ENCODE peak calls at places on chromosomes 4 and X, in five cellular contexts. One of them, this sample, is unnamed. For H3K4me1, the result is how much of the 10 kb centered on the place peaks cover.

GRCh38 chrX:9866633-9867032 is 80.4 kb downstream of the SHROOM2 start:
- DNase-seq in PC-3: peak
- DNase-seq in GM23338: no peak
- DNase-seq in hepatocyte: no peak
- DNase-seq in astrocyte: peak
- DNase-seq in this sample: peak

GRCh38 chr4:3372933-3373465 is 68.8 kb upstream of the HGFAC start:
- DNase-seq in PC-3: no peak
- DNase-seq in GM23338: no peak
- DNase-seq in hepatocyte: peak
- DNase-seq in astrocyte: peak
- DNase-seq in this sample: no peak

GRCh38 chr4:95910749-95911148 is 70.9 kb downstream of the PDHA2 start:
- DNase-seq in PC-3: no peak
- DNase-seq in GM23338: no peak
- DNase-seq in hepatocyte: no peak
- DNase-seq in astrocyte: no peak
- DNase-seq in this sample: no peak

GRCh38 chrX:50971390-50971789 is 60.9 kb downstream of the BMP15 start:
- DNase-seq in PC-3: no peak
- DNase-seq in GM23338: no peak
- DNase-seq in hepatocyte: no peak
- DNase-seq in astrocyte: peak
- DNase-seq in this sample: peak

GRCh38 chrX:108070891-108071290 is 20.5 kb downstream of the PSMD10 start:
- DNase-seq in PC-3: peak
- DNase-seq in GM23338: no peak
- DNase-seq in hepatocyte: no peak
- DNase-seq in astrocyte: peak
- DNase-seq in this sample: peak

GRCh38 chrX:23493941-23494374 is 159.3 kb downstream of the PTCHD1 start:
- DNase-seq in PC-3: peak
- DNase-seq in GM23338: no peak
- DNase-seq in hepatocyte: no peak
- DNase-seq in astrocyte: peak
- DNase-seq in this sample: peak

GRCh38 chr4:139951051-139951450 is 202.9 kb downstream of the MAML3 start:
- DNase-seq in PC-3: no peak
- DNase-seq in GM23338: no peak
- DNase-seq in hepatocyte: no peak
- DNase-seq in astrocyte: peak
- DNase-seq in this sample: no peak

GRCh38 chrX:65194547-65194946 is 218.3 kb upstream of the ZC4H2 start:
- DNase-seq in PC-3: no peak
- DNase-seq in GM23338: no peak
- DNase-seq in hepatocyte: no peak
- DNase-seq in astrocyte: no peak
- DNase-seq in this sample: no peak

GRCh38 chr4:72631296-72631695 is 62.3 kb upstream of the ADAMTS3 start:
- DNase-seq in PC-3: peak
- DNase-seq in GM23338: no peak
- DNase-seq in hepatocyte: peak
- DNase-seq in astrocyte: peak
- DNase-seq in this sample: peak

DNA sequence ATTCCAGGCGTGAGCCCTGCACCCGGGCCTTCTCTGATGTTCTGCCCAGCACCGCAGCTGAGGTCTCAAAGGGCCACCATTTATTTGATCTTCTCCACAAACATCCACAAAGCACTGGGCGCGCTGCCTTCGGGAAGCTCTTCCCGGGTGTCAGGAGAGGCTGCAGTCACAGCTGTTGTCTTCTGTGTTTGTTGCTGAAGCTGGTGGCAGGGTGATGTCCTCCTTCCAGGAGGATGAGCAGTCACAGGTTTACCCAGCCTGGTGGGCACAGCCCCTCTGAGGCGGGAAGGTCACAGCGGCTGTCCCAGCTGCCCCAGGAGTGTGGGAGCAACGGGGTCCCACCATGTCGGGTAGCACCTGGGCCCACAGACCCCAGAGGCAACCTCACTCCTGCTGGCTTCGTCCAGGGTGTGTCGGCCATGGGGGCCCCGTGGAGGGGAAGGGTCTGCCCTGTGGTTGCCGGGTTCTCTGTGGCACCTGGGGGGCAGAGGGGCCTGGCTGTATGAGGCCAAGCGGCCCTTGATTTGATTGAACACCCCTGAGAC is 27.6 kb downstream of the FGFRL1 start:
- DNase-seq in PC-3: no peak
- DNase-seq in GM23338: no peak
- DNase-seq in hepatocyte: no peak
- DNase-seq in astrocyte: no peak
- DNase-seq in this sample: no peak
- H3K4me1 ChIP-seq in PC-3: under half
- H3K4me1 ChIP-seq in GM23338: under half
- H3K4me1 ChIP-seq in hepatocyte: under half
- H3K4me1 ChIP-seq in astrocyte: under half
- H3K4me1 ChIP-seq in this sample: under half

DNA sequence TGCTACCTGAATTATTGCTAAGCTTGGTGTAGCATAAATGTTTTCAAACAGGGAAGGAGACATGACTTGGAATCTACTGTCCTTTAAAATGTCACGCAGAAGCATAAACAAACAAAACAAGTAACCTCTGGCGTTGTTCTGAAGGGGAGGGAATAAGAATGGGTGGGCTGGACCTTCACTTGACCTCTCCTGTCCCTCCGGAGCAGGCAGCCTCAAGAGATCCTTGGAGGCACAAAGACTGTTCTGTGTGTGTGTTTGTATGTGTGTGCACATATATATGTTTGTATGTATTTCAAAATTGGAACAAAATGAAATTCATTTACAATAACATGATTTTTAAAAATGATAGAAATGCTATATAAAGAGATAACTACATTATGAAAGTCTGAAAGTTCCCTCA is 91.3 kb upstream of the DCLK2 start:
- DNase-seq in PC-3: no peak
- DNase-seq in GM23338: no peak
- DNase-seq in hepatocyte: no peak
- DNase-seq in astrocyte: no peak
- DNase-seq in this sample: no peak
- H2AFZ ChIP-seq in PC-3: no peak
- H2AFZ ChIP-seq in GM23338: peak
- H2AFZ ChIP-seq in hepatocyte: peak
- H2AFZ ChIP-seq in astrocyte: no peak
- H2AFZ ChIP-seq in this sample: peak

GRCh38 chr4:28357985-28358384 is 1497.3 kb downstream of the STIM2 start:
- DNase-seq in PC-3: peak
- DNase-seq in GM23338: peak
- DNase-seq in hepatocyte: peak
- DNase-seq in astrocyte: no peak
- DNase-seq in this sample: no peak
- TF ChIP-seq CTCF in PC-3: peak
- TF ChIP-seq CTCF in GM23338: peak
- TF ChIP-seq CTCF in hepatocyte: peak
- TF ChIP-seq CTCF in astrocyte: no peak
- TF ChIP-seq CTCF in this sample: peak

GRCh38 chr4:40576651-40577480 is 52.8 kb downstream of the RBM47 start:
- DNase-seq in PC-3: peak
- DNase-seq in GM23338: peak
- DNase-seq in hepatocyte: peak
- DNase-seq in astrocyte: peak
- DNase-seq in this sample: peak

GRCh38 chr4:40572692-40573287 is 56.9 kb downstream of the RBM47 start:
- DNase-seq in PC-3: no peak
- DNase-seq in GM23338: no peak
- DNase-seq in hepatocyte: no peak
- DNase-seq in astrocyte: no peak
- DNase-seq in this sample: no peak

GRCh38 chr4:40571208-40571607 is 58.5 kb downstream of the RBM47 start:
- DNase-seq in PC-3: peak
- DNase-seq in GM23338: no peak
- DNase-seq in hepatocyte: no peak
- DNase-seq in astrocyte: no peak
- DNase-seq in this sample: no peak

GRCh38 chr4:40575846-40576245 is 53.8 kb downstream of the RBM47 start:
- DNase-seq in PC-3: no peak
- DNase-seq in GM23338: peak
- DNase-seq in hepatocyte: no peak
- DNase-seq in astrocyte: no peak
- DNase-seq in this sample: no peak

DNA sequence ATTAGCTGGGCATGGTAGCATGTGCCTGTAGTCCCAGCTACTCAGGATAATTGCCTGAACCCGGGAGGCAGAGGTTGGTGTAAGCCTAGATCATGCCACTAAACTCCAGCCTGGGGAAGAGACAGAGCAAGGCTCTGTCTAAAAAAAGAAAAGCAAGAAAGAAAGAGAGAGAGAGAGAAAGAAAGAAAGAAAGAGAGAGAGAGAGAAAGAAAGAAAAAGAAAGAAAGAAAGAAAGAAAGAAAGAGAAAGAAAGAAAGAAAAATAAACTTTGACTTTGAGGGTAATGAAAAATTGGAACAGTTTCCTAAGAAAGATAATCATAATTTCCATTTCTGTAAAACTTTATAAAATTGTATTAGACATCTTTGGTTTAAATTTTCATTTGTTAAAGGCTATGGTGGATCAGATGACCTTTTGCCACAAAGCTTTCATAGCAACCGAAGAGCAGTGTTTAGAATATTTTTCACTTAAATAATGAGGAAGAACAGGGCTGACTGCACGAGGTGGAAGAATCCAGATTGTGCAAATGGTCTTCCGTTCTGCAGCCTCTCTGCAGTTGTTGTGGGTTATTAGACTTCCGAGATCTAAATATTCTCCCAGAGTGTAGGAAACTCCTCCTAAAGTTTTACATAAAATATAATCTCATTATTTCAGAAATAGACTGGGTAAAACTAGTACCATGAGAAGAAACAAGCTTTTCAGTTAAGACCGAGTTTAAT is 55.9 kb downstream of the RBM47 start:
- DNase-seq in PC-3: no peak
- DNase-seq in GM23338: no peak
- DNase-seq in hepatocyte: no peak
- DNase-seq in astrocyte: no peak
- DNase-seq in this sample: no peak
- H3K4me1 ChIP-seq in PC-3: under half
- H3K4me1 ChIP-seq in GM23338: under half
- H3K4me1 ChIP-seq in hepatocyte: under half
- H3K4me1 ChIP-seq in astrocyte: under half
- H3K4me1 ChIP-seq in this sample: under half

DNA sequence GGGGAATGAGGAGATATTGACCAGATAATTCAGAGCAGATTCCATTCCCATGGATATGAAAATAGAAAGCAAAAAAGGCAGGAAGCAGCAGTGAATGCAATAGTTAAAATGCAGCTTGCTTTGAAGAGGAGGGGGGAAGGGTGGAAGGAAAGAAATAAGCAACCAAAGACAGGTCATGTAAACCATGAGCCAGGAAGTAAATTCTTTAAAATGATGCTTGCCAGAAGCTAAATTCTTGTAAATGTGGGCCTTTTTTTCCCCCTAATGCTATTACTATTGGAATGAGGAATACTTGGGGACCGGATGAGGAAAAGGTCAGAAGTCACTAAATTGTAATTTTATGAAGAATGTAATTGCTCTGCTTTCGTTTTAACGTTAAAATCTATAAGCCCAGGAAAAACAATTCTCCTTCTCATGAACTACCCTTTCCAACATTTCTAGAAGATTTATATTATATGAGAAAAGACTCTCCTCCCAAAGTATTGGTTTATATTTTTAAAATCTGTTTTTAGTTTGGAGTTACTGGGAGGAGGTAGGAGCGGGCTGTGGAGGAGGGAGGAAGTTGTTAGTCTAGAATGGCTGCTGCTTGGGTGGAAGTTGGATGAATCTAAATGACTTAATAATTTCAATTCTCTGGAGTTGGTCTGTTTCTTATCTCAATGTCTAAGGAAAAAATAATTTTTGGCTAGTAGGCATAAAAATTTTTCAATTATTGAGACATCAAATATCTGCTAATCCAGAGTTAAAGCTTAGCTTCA is 77.6 kb upstream of the PCDH18 start:
- DNase-seq in PC-3: no peak
- DNase-seq in GM23338: peak
- DNase-seq in hepatocyte: peak
- DNase-seq in astrocyte: peak
- DNase-seq in this sample: peak
- H2AFZ ChIP-seq in PC-3: no peak
- H2AFZ ChIP-seq in GM23338: no peak
- H2AFZ ChIP-seq in hepatocyte: no peak
- H2AFZ ChIP-seq in astrocyte: no peak
- H2AFZ ChIP-seq in this sample: peak

DNA sequence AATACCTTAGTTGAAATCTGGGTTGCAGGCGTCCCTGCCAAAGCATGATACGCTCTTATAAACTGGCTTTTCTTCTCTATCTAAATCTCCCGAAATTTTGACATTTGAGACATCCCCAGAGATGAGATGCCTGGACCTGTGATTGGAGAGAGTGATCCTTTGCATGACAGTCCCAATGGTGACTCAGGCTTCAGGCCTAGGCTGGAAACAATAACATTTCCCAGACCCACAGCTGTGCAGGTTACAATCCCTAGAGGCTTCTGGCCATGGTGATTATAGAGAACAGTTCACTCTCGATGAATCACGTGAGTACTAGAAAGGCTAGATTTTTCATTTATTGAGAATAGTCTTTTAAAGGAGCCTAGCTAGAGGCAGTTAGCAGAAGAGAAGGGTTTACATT is 75.8 kb downstream of the SPATA18 start:
- DNase-seq in PC-3: peak
- DNase-seq in GM23338: no peak
- DNase-seq in hepatocyte: no peak
- DNase-seq in astrocyte: no peak
- DNase-seq in this sample: no peak
- TF ChIP-seq CTCF in PC-3: no peak
- TF ChIP-seq CTCF in GM23338: no peak
- TF ChIP-seq CTCF in hepatocyte: no peak
- TF ChIP-seq CTCF in astrocyte: no peak
- TF ChIP-seq CTCF in this sample: no peak

GRCh38 chr4:154013576-154013975 is 224.7 kb upstream of the SFRP2 start:
- DNase-seq in PC-3: no peak
- DNase-seq in GM23338: no peak
- DNase-seq in hepatocyte: no peak
- DNase-seq in astrocyte: no peak
- DNase-seq in this sample: no peak
- H3K4me1 ChIP-seq in PC-3: under half
- H3K4me1 ChIP-seq in GM23338: under half
- H3K4me1 ChIP-seq in hepatocyte: under half
- H3K4me1 ChIP-seq in astrocyte: under half
- H3K4me1 ChIP-seq in this sample: under half

DNA sequence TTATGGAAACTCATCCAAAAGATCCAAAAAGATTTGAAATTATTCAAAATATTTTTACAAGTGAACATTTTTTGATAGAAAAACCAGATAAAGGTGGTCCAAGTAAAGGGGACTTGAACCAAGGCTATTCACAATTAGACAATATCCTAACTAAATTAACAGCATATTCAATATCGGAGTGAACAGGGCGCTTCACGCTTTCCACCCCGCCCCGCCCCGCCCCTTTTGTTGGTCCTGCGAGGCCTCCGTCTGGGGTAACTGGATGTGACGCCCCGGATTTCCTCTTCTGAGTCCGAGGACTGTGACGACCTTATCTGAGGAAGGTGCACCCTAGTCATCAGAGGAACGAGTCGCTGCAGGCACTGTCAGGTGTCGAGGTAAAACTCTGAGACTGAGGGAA is at the start of gene MAGEB16:
- DNase-seq in PC-3: no peak
- DNase-seq in GM23338: no peak
- DNase-seq in hepatocyte: no peak
- DNase-seq in astrocyte: no peak
- DNase-seq in this sample: no peak
- H2AFZ ChIP-seq in PC-3: no peak
- H2AFZ ChIP-seq in GM23338: no peak
- H2AFZ ChIP-seq in hepatocyte: no peak
- H2AFZ ChIP-seq in astrocyte: no peak
- H2AFZ ChIP-seq in this sample: no peak